ENCODE peak calls at places on chromosome 18, in four cellular contexts. N is CD8-positive, alpha-beta T cell; O is sigmoid colon; Z is adrenal gland. U is an unnamed sample.
A peak's percentile ranks its signal among the peaks of the same experiment; 100 is the strongest.

GRCh38 chr18:55301196-55301540 is 286.8 kb downstream of the TCF4 start:
- DNase-seq in O (no peak), Z (no peak), N (no peak), U (no peak)

GRCh38 chr18:27948981-27949380 is 227.9 kb downstream of the CDH2 start:
- DNase-seq in N (no peak), O (no peak), Z (no peak), U (no peak)

GRCh38 chr18:33051397-33051796 is 278.6 kb upstream of the KLHL14 start:
- DNase-seq in O (no peak), Z (no peak), N (no peak), U (no peak)

GRCh38 chr18:50559750-50560680 is at the start of gene MAPK4:
- DNase-seq in Z (peak; percentile 43), O (peak; percentile 71), N (no peak), U (peak; percentile 74)

GRCh38 chr18:22471546-22472131 is 53.9 kb upstream of the CTAGE1 start:
- DNase-seq in N (no peak), O (no peak), Z (peak; percentile 94), U (no peak)

GRCh38 chr18:62898359-62898758 is 183.0 kb downstream of the PHLPP1 start:
- DNase-seq in N (no peak), Z (no peak), O (no peak), U (no peak)

GRCh38 chr18:42298744-42299685 is 344.0 kb downstream of the PIK3C3 start:
- DNase-seq in N (peak; percentile 57), O (peak; percentile 80), Z (peak; percentile 67), U (peak; percentile 66)

GRCh38 chr18:37252854-37253396 is 312.7 kb downstream of the CELF4 start:
- DNase-seq in N (no peak), Z (no peak), O (no peak), U (no peak)

GRCh38 chr18:45642802-45643201 is 27.5 kb downstream of the SLC14A2 start:
- DNase-seq in O (no peak), N (no peak), Z (no peak), U (no peak)

GRCh38 chr18:2188258-2188657 is 383.0 kb downstream of the METTL4 start:
- DNase-seq in Z (no peak), N (no peak), O (no peak), U (no peak)

GRCh38 chr18:51235011-51235789 is 37.7 kb upstream of the MEX3C start:
- DNase-seq in O (no peak), Z (no peak), N (no peak), U (no peak)

GRCh38 chr18:74654637-74655036 is 57.0 kb downstream of the ZNF407 start:
- DNase-seq in N (no peak), Z (no peak), O (no peak), U (no peak)

GRCh38 chr18:23916338-23916737 is 98.2 kb upstream of the TTC39C start:
- DNase-seq in O (no peak), N (no peak), Z (no peak), U (no peak)

GRCh38 chr18:70418551-70419311 is 129.9 kb downstream of the SOCS6 start:
- DNase-seq in O (no peak), N (no peak), Z (no peak), U (no peak)

GRCh38 chr18:34659579-34660517 is 50.2 kb upstream of the DTNA start:
- DNase-seq in N (no peak), Z (peak; percentile 96), O (peak; percentile 94), U (peak; percentile 87)

GRCh38 chr18:70386582-70386981 is 97.7 kb downstream of the SOCS6 start:
- DNase-seq in Z (no peak), O (no peak), N (no peak), U (no peak)

GRCh38 chr18:27609221-27609620 is 424.1 kb upstream of the CHST9 start:
- DNase-seq in Z (no peak), O (no peak), N (no peak), U (no peak)

GRCh38 chr18:13393338-13393737 is 174.8 kb downstream of the LDLRAD4 start:
- DNase-seq in O (peak; percentile 43), Z (no peak), N (peak; percentile 29), U (no peak)

GRCh38 chr18:26865557-26865956 is at the start of gene AQP4:
- DNase-seq in Z (no peak), O (no peak), N (no peak), U (no peak)

GRCh38 chr18:40878371-40878770 is 1076.7 kb upstream of the PIK3C3 start:
- DNase-seq in Z (no peak), O (no peak), N (no peak), U (no peak)

GRCh38 chr18:76980663-76981387 is 151.8 kb downstream of the MBP start:
- DNase-seq in Z (no peak), O (no peak), N (peak; percentile 41), U (no peak)

GRCh38 chr18:62118324-62118723 is 68.5 kb downstream of the PIGN start:
- DNase-seq in Z (no peak), O (no peak), N (no peak), U (no peak)

GRCh38 chr18:23377669-23378469 is 75.2 kb upstream of the RIOK3 start:
- DNase-seq in Z (peak; percentile 33), O (no peak), N (no peak), U (no peak)

GRCh38 chr18:74331404-74331803 is 15.8 kb downstream of the C18orf63 start:
- DNase-seq in Z (no peak), N (no peak), O (no peak), U (no peak)

GRCh38 chr18:56257215-56257614 is 381.2 kb downstream of the TXNL1 start:
- DNase-seq in N (no peak), Z (no peak), O (no peak), U (no peak)

GRCh38 chr18:22186484-22186971 is 17.1 kb downstream of the GATA6 start:
- DNase-seq in O (no peak), N (no peak), Z (peak; percentile 69), U (no peak)

GRCh38 chr18:55152801-55153200 is 193.5 kb upstream of the CCDC68 start:
- DNase-seq in Z (no peak), O (no peak), N (no peak), U (no peak)

GRCh38 chr18:7658701-7659100 is 91.6 kb downstream of the PTPRM start:
- DNase-seq in O (no peak), N (no peak), Z (no peak), U (no peak)

GRCh38 chr18:6294119-6294784 is 120.5 kb downstream of the L3MBTL4 start:
- DNase-seq in O (no peak), Z (no peak), N (no peak), U (no peak)

GRCh38 chr18:57698571-57699276 is 77.1 kb upstream of the NARS1 start:
- DNase-seq in O (no peak), N (no peak), Z (no peak), U (no peak)

GRCh38 chr18:57859314-57859713 is 56.2 kb upstream of the ATP8B1 start:
- DNase-seq in Z (no peak), N (no peak), O (no peak), U (no peak)

GRCh38 chr18:74064510-74064909 is 83.1 kb downstream of the FBXO15 start:
- DNase-seq in N (no peak), O (no peak), Z (no peak), U (no peak)

GRCh38 chr18:29034113-29034856 is 857.4 kb upstream of the CDH2 start:
- DNase-seq in N (no peak), O (no peak), Z (no peak), U (no peak)

DNA sequence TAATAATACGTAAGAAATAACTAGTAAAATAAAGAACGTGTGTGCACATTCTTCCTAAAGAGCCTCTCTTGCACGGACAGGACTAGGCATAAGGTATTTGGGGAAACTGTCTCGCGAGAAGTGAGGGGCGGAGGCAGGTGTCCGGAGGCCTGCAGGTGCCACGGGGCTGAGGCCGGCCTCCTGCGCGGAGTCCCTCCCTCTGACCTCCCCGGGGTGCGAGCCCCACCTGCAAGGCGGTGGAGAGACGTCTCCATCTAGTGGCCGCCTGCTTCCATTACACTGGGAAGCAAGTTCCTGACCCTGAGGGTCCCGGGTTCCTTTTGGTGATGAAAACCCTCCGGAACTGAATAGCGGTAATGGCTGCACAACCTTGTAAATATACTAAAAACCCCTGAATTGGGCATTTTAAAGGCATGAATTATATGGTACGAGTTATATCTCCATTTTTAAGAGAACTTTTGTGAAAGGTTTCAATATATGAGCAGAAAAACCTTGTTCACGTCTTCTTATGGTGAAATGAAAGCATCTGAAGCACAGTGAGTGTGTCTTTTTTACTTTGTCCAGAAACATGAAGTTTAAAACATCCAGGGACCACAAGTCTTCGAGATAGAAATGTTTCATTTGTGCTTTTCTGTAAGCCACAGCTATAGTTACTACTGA is 35.5 kb upstream of the CTDP1 start:
- DNase-seq in N (peak; percentile 80), O (peak; percentile 79), Z (peak; percentile 31), U (peak; percentile 24)
- H3K4me3 ChIP-seq in N (no peak overlapping the region), O (no peak overlapping the region), Z (no peak overlapping the region), U (no peak overlapping the region)

GRCh38 chr18:48007381-48007780 is 76.9 kb upstream of the SMAD2 start:
- DNase-seq in Z (no peak), O (no peak), N (no peak), U (no peak)
- H3K4me1 ChIP-seq in Z (peaks cover 8% of the 10 kb centered on the region), O (peaks cover 8% of the 10 kb centered on the region), N (peaks cover 10% of the 10 kb centered on the region), U (no peaks in the 10 kb centered on the region)

DNA sequence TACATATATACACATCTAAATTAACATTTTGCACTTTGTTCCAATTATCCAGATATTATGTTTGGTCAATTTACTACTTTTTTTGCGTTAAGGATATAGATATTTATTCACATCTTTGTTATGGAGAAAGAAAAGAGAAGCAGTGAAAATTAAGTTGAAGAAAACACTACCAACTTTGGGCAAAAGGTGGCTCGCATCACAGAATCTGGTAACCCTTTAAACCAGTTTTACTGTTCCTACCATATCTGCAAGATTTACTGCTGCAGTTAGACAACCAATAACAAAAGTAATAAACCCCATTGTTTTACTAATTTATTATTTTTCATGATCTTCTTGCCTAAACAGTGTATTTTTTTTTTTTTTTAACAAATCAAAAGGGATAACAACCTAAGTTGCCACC is 53.6 kb downstream of the SMAD2 start:
- DNase-seq in N (no peak), O (no peak), Z (no peak), U (no peak)
- TF ChIP-seq CTCF in N (peak; percentile 44), O (no peak), Z (no peak), U (no peak)

GRCh38 chr18:9914584-9915290 is 921 bp downstream of the VAPA start:
- DNase-seq in Z (peak; percentile 86), N (peak; percentile 79), O (peak; percentile 84), U (peak; percentile 82)
- H3K4me3 ChIP-seq in Z (peak overlapping the region; percentile 99), N (peak overlapping the region; percentile 72), O (peak overlapping the region; percentile 89), U (peak overlapping the region; percentile 78)